ENCODE peak calls at places on chromosomes 16 and 17, in nine cellular contexts. One of them, this sample, is unnamed.

GRCh38 chr16:4319454-4319853 is 3.6 kb downstream of the GLIS2 start:
- DNase-seq in endothelial cell of umbilical vein: no peak
- DNase-seq in sigmoid colon: peak
- DNase-seq in vagina: no peak
- DNase-seq in prostate gland: no peak
- DNase-seq in stomach: peak
- DNase-seq in transverse colon: peak
- DNase-seq in breast epithelium: no peak
- DNase-seq in upper lobe of left lung: peak
- DNase-seq in this sample: no peak

GRCh38 chr17:65794572-65794971 is 233.1 kb upstream of the AXIN2 start:
- DNase-seq in vagina: no peak
- DNase-seq in upper lobe of left lung: no peak
- DNase-seq in sigmoid colon: no peak
- DNase-seq in endothelial cell of umbilical vein: peak
- DNase-seq in stomach: peak
- DNase-seq in breast epithelium: no peak
- DNase-seq in transverse colon: no peak
- DNase-seq in prostate gland: no peak
- DNase-seq in this sample: no peak

GRCh38 chr16:66996324-66996982 is 8.1 kb downstream of the CES4A start:
- DNase-seq in vagina: no peak
- DNase-seq in breast epithelium: peak
- DNase-seq in upper lobe of left lung: peak
- DNase-seq in endothelial cell of umbilical vein: no peak
- DNase-seq in transverse colon: no peak
- DNase-seq in sigmoid colon: peak
- DNase-seq in stomach: peak
- DNase-seq in prostate gland: peak
- DNase-seq in this sample: no peak

GRCh38 chr16:81647527-81647926 is 131.6 kb upstream of the PLCG2 start:
- DNase-seq in stomach: no peak
- DNase-seq in endothelial cell of umbilical vein: no peak
- DNase-seq in breast epithelium: no peak
- DNase-seq in prostate gland: no peak
- DNase-seq in sigmoid colon: no peak
- DNase-seq in vagina: no peak
- DNase-seq in upper lobe of left lung: no peak
- DNase-seq in transverse colon: no peak
- DNase-seq in this sample: no peak

GRCh38 chr17:73003487-73003886 is 89.0 kb downstream of the SLC39A11 start:
- DNase-seq in upper lobe of left lung: no peak
- DNase-seq in prostate gland: no peak
- DNase-seq in vagina: no peak
- DNase-seq in stomach: no peak
- DNase-seq in transverse colon: no peak
- DNase-seq in endothelial cell of umbilical vein: no peak
- DNase-seq in sigmoid colon: no peak
- DNase-seq in breast epithelium: no peak
- DNase-seq in this sample: no peak

GRCh38 chr16:56684256-56684925 is 2.1 kb downstream of the MT1X start:
- DNase-seq in upper lobe of left lung: no peak
- DNase-seq in transverse colon: no peak
- DNase-seq in stomach: no peak
- DNase-seq in endothelial cell of umbilical vein: no peak
- DNase-seq in breast epithelium: peak
- DNase-seq in vagina: no peak
- DNase-seq in prostate gland: peak
- DNase-seq in sigmoid colon: peak
- DNase-seq in this sample: no peak

GRCh38 chr17:45437461-45438283 is 5.0 kb upstream of the ARHGAP27 start:
- DNase-seq in transverse colon: no peak
- DNase-seq in vagina: no peak
- DNase-seq in breast epithelium: no peak
- DNase-seq in prostate gland: no peak
- DNase-seq in sigmoid colon: peak
- DNase-seq in stomach: no peak
- DNase-seq in upper lobe of left lung: no peak
- DNase-seq in endothelial cell of umbilical vein: no peak
- DNase-seq in this sample: peak

GRCh38 chr17:81386646-81387234 is 8.5 kb upstream of the BAHCC1 start:
- DNase-seq in vagina: no peak
- DNase-seq in stomach: peak
- DNase-seq in transverse colon: peak
- DNase-seq in endothelial cell of umbilical vein: no peak
- DNase-seq in sigmoid colon: no peak
- DNase-seq in prostate gland: no peak
- DNase-seq in upper lobe of left lung: no peak
- DNase-seq in breast epithelium: no peak
- DNase-seq in this sample: no peak

GRCh38 chr16:55465077-55465896 is 13.7 kb upstream of the MMP2 start:
- DNase-seq in vagina: no peak
- DNase-seq in upper lobe of left lung: peak
- DNase-seq in transverse colon: peak
- DNase-seq in stomach: peak
- DNase-seq in sigmoid colon: peak
- DNase-seq in endothelial cell of umbilical vein: peak
- DNase-seq in breast epithelium: peak
- DNase-seq in prostate gland: peak
- DNase-seq in this sample: peak

GRCh38 chr17:8922451-8922850 is 43.1 kb downstream of the PIK3R5 start:
- DNase-seq in sigmoid colon: no peak
- DNase-seq in upper lobe of left lung: no peak
- DNase-seq in vagina: no peak
- DNase-seq in breast epithelium: no peak
- DNase-seq in stomach: no peak
- DNase-seq in transverse colon: no peak
- DNase-seq in endothelial cell of umbilical vein: no peak
- DNase-seq in prostate gland: no peak
- DNase-seq in this sample: no peak

GRCh38 chr16:22638393-22639206 is 127.9 kb downstream of the NPIPB5 start:
- DNase-seq in breast epithelium: no peak
- DNase-seq in vagina: no peak
- DNase-seq in transverse colon: no peak
- DNase-seq in prostate gland: no peak
- DNase-seq in stomach: no peak
- DNase-seq in endothelial cell of umbilical vein: no peak
- DNase-seq in upper lobe of left lung: no peak
- DNase-seq in sigmoid colon: no peak
- DNase-seq in this sample: no peak

GRCh38 chr17:39100530-39100929 is 50.9 kb downstream of the PLXDC1 start:
- DNase-seq in endothelial cell of umbilical vein: no peak
- DNase-seq in upper lobe of left lung: no peak
- DNase-seq in transverse colon: no peak
- DNase-seq in vagina: no peak
- DNase-seq in sigmoid colon: no peak
- DNase-seq in stomach: no peak
- DNase-seq in prostate gland: no peak
- DNase-seq in breast epithelium: no peak
- DNase-seq in this sample: no peak

GRCh38 chr17:78873519-78874340 is 29.3 kb downstream of the CEP295NL start:
- DNase-seq in stomach: peak
- DNase-seq in breast epithelium: no peak
- DNase-seq in upper lobe of left lung: no peak
- DNase-seq in transverse colon: no peak
- DNase-seq in prostate gland: peak
- DNase-seq in sigmoid colon: no peak
- DNase-seq in vagina: no peak
- DNase-seq in endothelial cell of umbilical vein: peak
- DNase-seq in this sample: no peak

GRCh38 chr17:2025220-2025621 is at the start of gene RTN4RL1:
- DNase-seq in prostate gland: peak
- DNase-seq in stomach: peak
- DNase-seq in upper lobe of left lung: peak
- DNase-seq in endothelial cell of umbilical vein: no peak
- DNase-seq in sigmoid colon: peak
- DNase-seq in breast epithelium: peak
- DNase-seq in vagina: no peak
- DNase-seq in transverse colon: peak
- DNase-seq in this sample: peak

GRCh38 chr17:2023692-2024571 is 1.2 kb downstream of the RTN4RL1 start:
- DNase-seq in breast epithelium: peak
- DNase-seq in sigmoid colon: peak
- DNase-seq in upper lobe of left lung: peak
- DNase-seq in transverse colon: peak
- DNase-seq in endothelial cell of umbilical vein: no peak
- DNase-seq in stomach: no peak
- DNase-seq in vagina: no peak
- DNase-seq in prostate gland: no peak
- DNase-seq in this sample: peak

GRCh38 chr17:2023256-2023655 is 1.9 kb downstream of the RTN4RL1 start:
- DNase-seq in stomach: no peak
- DNase-seq in endothelial cell of umbilical vein: no peak
- DNase-seq in sigmoid colon: no peak
- DNase-seq in breast epithelium: no peak
- DNase-seq in upper lobe of left lung: no peak
- DNase-seq in vagina: no peak
- DNase-seq in transverse colon: no peak
- DNase-seq in prostate gland: no peak
- DNase-seq in this sample: no peak

GRCh38 chr17:2025622-2026309 is 632 bp upstream of the RTN4RL1 start:
- DNase-seq in transverse colon: peak
- DNase-seq in stomach: peak
- DNase-seq in vagina: no peak
- DNase-seq in upper lobe of left lung: peak
- DNase-seq in breast epithelium: peak
- DNase-seq in sigmoid colon: peak
- DNase-seq in endothelial cell of umbilical vein: peak
- DNase-seq in prostate gland: peak
- DNase-seq in this sample: peak

DNA sequence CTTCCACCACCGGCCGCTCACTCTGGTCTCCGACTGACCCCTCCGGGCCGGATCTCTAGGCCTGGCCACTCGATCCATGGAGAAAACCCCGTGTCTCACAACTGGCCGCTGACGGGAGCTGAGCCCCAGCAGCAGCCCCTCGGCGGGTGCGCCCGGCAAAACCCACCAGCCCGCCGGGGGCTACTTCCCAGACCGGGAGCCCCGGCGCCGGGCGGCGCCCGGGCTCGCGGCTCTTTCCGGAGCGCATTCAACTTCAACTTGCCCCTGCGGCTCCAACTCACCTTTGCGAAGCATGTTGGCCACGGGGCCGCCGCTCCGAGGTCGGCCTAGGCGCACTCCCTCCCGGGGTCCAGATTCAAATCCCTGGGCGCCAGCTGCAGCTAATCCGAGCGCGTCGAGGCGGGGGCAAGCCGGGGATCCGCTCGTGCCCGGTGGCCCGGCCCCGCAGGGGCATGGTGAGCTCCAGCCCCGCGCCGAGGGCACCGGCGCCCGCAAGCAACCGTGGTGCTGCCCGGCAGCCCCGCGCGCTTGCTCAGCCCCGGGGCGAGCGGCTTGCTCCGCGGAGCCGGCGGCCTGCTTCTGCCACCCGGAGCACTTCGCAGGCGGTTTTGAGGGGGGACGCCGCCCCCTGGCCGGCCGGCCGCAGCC is 438 bp downstream of the RTN4RL1 start:
- DNase-seq in stomach: no peak
- DNase-seq in prostate gland: no peak
- DNase-seq in endothelial cell of umbilical vein: no peak
- DNase-seq in upper lobe of left lung: no peak
- DNase-seq in sigmoid colon: no peak
- DNase-seq in vagina: no peak
- DNase-seq in transverse colon: no peak
- DNase-seq in breast epithelium: no peak
- DNase-seq in this sample: no peak
- H3K4me3 ChIP-seq in stomach: peak
- H3K4me3 ChIP-seq in prostate gland: peak
- H3K4me3 ChIP-seq in endothelial cell of umbilical vein: no peak
- H3K4me3 ChIP-seq in upper lobe of left lung: peak
- H3K4me3 ChIP-seq in sigmoid colon: peak
- H3K4me3 ChIP-seq in vagina: peak
- H3K4me3 ChIP-seq in transverse colon: peak
- H3K4me3 ChIP-seq in breast epithelium: peak
- H3K4me3 ChIP-seq in this sample: peak

GRCh38 chr17:50185724-50186545 is 15.5 kb downstream of the COL1A1 start:
- DNase-seq in sigmoid colon: no peak
- DNase-seq in vagina: no peak
- DNase-seq in breast epithelium: no peak
- DNase-seq in upper lobe of left lung: no peak
- DNase-seq in transverse colon: no peak
- DNase-seq in prostate gland: no peak
- DNase-seq in endothelial cell of umbilical vein: no peak
- DNase-seq in stomach: no peak
- DNase-seq in this sample: no peak
- TF ChIP-seq POLR2A in sigmoid colon: no peak
- TF ChIP-seq POLR2A in vagina: no peak
- TF ChIP-seq POLR2A in breast epithelium: no peak
- TF ChIP-seq POLR2A in upper lobe of left lung: no peak
- TF ChIP-seq POLR2A in transverse colon: no peak
- TF ChIP-seq POLR2A in prostate gland: no peak
- TF ChIP-seq POLR2A in endothelial cell of umbilical vein: no peak
- TF ChIP-seq POLR2A in stomach: no peak
- TF ChIP-seq POLR2A in this sample: no peak

GRCh38 chr16:72083778-72084404 is 9.5 kb downstream of the TXNL4B start:
- DNase-seq in endothelial cell of umbilical vein: no peak
- DNase-seq in prostate gland: no peak
- DNase-seq in breast epithelium: no peak
- DNase-seq in transverse colon: no peak
- DNase-seq in sigmoid colon: no peak
- DNase-seq in vagina: no peak
- DNase-seq in stomach: no peak
- DNase-seq in upper lobe of left lung: no peak
- DNase-seq in this sample: no peak
- TF ChIP-seq POLR2AphosphoS5 in endothelial cell of umbilical vein: no peak
- TF ChIP-seq POLR2AphosphoS5 in prostate gland: no peak
- TF ChIP-seq POLR2AphosphoS5 in breast epithelium: no peak
- TF ChIP-seq POLR2AphosphoS5 in transverse colon: no peak
- TF ChIP-seq POLR2AphosphoS5 in sigmoid colon: no peak
- TF ChIP-seq POLR2AphosphoS5 in vagina: no peak
- TF ChIP-seq POLR2AphosphoS5 in stomach: no peak
- TF ChIP-seq POLR2AphosphoS5 in upper lobe of left lung: no peak
- TF ChIP-seq POLR2AphosphoS5 in this sample: no peak

DNA sequence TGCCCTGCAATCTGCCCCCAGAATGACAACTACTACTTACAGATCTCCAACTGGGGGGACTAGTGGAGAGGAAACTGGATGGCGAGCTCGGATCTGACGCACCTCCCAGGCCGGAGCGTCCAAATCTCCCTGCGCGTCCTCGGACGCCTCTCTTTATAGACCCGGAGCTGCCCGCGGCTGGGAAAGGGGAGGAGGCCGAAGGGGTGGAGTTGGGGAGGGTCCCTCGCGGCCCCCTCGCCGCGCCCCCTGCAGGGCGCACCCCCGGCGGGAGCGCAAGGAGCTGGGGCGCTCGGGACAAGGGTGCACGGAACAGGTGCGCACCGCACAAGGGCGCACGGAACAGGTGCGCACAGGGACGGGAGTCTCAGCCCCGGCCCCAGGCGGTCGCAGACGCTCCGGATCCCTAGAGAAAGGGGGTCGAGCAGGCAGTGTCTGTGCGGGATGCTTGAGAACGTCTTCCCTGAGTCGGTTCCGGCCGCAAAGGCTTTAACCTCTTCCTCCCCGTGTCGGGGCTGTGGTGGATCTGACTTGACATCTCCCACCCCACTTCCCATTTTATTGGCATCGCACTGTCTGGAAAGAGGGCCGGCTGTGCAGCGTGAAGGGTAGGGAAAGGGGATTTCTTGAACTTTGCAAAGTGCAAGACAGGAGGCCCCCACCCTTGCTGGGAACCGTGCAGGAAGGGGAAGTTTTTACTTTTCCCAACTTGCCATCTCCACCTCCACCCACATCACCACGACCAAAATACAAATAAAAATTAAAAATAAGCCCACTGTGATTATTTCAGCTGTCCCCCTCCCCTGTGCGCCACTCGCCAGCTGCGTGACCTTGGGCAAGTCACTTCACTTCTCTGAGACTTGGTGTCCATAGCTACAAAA is at the start of gene MYH11:
- DNase-seq in stomach: no peak
- DNase-seq in upper lobe of left lung: no peak
- DNase-seq in endothelial cell of umbilical vein: no peak
- DNase-seq in sigmoid colon: peak
- DNase-seq in vagina: no peak
- DNase-seq in prostate gland: no peak
- DNase-seq in breast epithelium: peak
- DNase-seq in transverse colon: peak
- DNase-seq in this sample: no peak
- H3K4me3 ChIP-seq in stomach: peak
- H3K4me3 ChIP-seq in upper lobe of left lung: peak
- H3K4me3 ChIP-seq in endothelial cell of umbilical vein: peak
- H3K4me3 ChIP-seq in sigmoid colon: peak
- H3K4me3 ChIP-seq in vagina: peak
- H3K4me3 ChIP-seq in prostate gland: peak
- H3K4me3 ChIP-seq in breast epithelium: peak
- H3K4me3 ChIP-seq in transverse colon: peak
- H3K4me3 ChIP-seq in this sample: peak

This sample was measured in suprapubic skin.